ENCODE peak calls at places on chromosomes 3 and 15, in five cellular contexts. R, G, I, F and M are unnamed samples.

GRCh38 chr3:83515123-83515522 is 1443.7 kb upstream of the CADM2 start:
- DNase-seq in R (no peak), G (no peak), I (no peak), F (no peak), M (no peak)

GRCh38 chr3:195768414-195768813 is 43.3 kb downstream of the MUC4 start:
- DNase-seq in R (no peak), G (no peak), I (no peak), F (no peak), M (no peak)

GRCh38 chr3:195838714-195839113 is 27.0 kb upstream of the MUC4 start:
- DNase-seq in R (no peak), G (no peak), I (no peak), F (no peak), M (no peak)

GRCh38 chr3:39752751-39753150 is 56.7 kb upstream of the MYRIP start:
- DNase-seq in R (no peak), G (no peak), I (no peak), F (no peak), M (no peak)

GRCh38 chr15:84681822-84682221 is 23.8 kb upstream of the NMB start:
- DNase-seq in R (no peak), G (no peak), I (no peak), F (no peak), M (peak)

GRCh38 chr15:88989578-88989977 is 76.4 kb upstream of the MFGE8 start:
- DNase-seq in R (no peak), G (no peak), I (no peak), F (no peak), M (peak)

GRCh38 chr15:52080031-52080430 is 32.5 kb downstream of the BCL2L10 start:
- DNase-seq in R (no peak), G (no peak), I (no peak), F (no peak), M (no peak)

GRCh38 chr3:126321490-126321889 is 35.7 kb downstream of the KLF15 start:
- DNase-seq in R (no peak), G (no peak), I (no peak), F (no peak), M (no peak)

GRCh38 chr15:42595641-42596240 is 20.3 kb downstream of the STARD9 start:
- DNase-seq in R (no peak), G (no peak), I (no peak), F (no peak), M (peak)

GRCh38 chr3:64548200-64548889 is 139.5 kb downstream of the ADAMTS9 start:
- DNase-seq in R (no peak), G (no peak), I (no peak), F (no peak), M (peak)

GRCh38 chr3:189297957-189298356 is 126.2 kb downstream of the TPRG1 start:
- DNase-seq in R (no peak), G (no peak), I (no peak), F (no peak), M (no peak)

GRCh38 chr15:25243800-25244097 is 195.1 kb downstream of the UBE3A start:
- DNase-seq in R (no peak), G (no peak), I (no peak), F (no peak), M (no peak)

GRCh38 chr15:85379403-85380131 is 836 bp upstream of the AKAP13 start:
- DNase-seq in R (no peak), G (no peak), I (no peak), F (no peak), M (no peak)

GRCh38 chr15:63118854-63119253 is 2.8 kb upstream of the LACTB start:
- DNase-seq in R (no peak), G (no peak), I (peak), F (no peak), M (no peak)

GRCh38 chr3:125128861-125129501 is 73.2 kb upstream of the HEG1 start:
- DNase-seq in R (no peak), G (no peak), I (peak), F (peak), M (peak)

GRCh38 chr15:100786901-100787566 is 92.6 kb upstream of the ALDH1A3 start:
- DNase-seq in R (no peak), G (no peak), I (no peak), F (no peak), M (no peak)

GRCh38 chr3:115092220-115092791 is 54.8 kb downstream of the ZBTB20 start:
- DNase-seq in R (peak), G (peak), I (peak), F (peak), M (peak)

GRCh38 chr15:77633913-77634265 is 1.2 kb upstream of the LINGO1 start:
- DNase-seq in R (no peak), G (no peak), I (no peak), F (no peak), M (no peak)

GRCh38 chr3:102113421-102114041 is 264.2 kb downstream of the NFKBIZ start:
- DNase-seq in R (no peak), G (peak), I (no peak), F (peak), M (peak)

GRCh38 chr3:52456800-52457183 is 1.4 kb downstream of the NISCH start:
- DNase-seq in R (no peak), G (no peak), I (no peak), F (peak), M (no peak)

GRCh38 chr3:112561085-112561692 is 573 bp downstream of the ATG3 start:
- DNase-seq in R (peak), G (peak), I (peak), F (peak), M (peak)

GRCh38 chr3:16633948-16634347 is 28.7 kb upstream of the DAZL start:
- DNase-seq in R (peak), G (no peak), I (no peak), F (no peak), M (no peak)

GRCh38 chr3:184239710-184240109 is 9.1 kb downstream of the ALG3 start:
- DNase-seq in R (no peak), G (no peak), I (no peak), F (no peak), M (no peak)

GRCh38 chr3:38099518-38099917 is 37.4 kb downstream of the ACAA1 start:
- DNase-seq in R (no peak), G (no peak), I (no peak), F (no peak), M (no peak)

GRCh38 chr3:67044955-67045354 is 46.8 kb downstream of the KBTBD8 start:
- DNase-seq in R (no peak), G (no peak), I (no peak), F (no peak), M (no peak)

GRCh38 chr3:138070006-138070405 is 45.4 kb downstream of the DZIP1L start:
- DNase-seq in R (no peak), G (no peak), I (no peak), F (no peak), M (no peak)

GRCh38 chr3:32699429-32699828 is 14.4 kb downstream of the CNOT10 start:
- DNase-seq in R (no peak), G (no peak), I (no peak), F (peak), M (no peak)

GRCh38 chr15:62469874-62470688 is 305.0 kb upstream of the C2CD4B start:
- DNase-seq in R (no peak), G (no peak), I (peak), F (no peak), M (peak)

GRCh38 chr3:194259982-194260856 is 90.9 kb downstream of the CPN2 start:
- DNase-seq in R (no peak), G (no peak), I (no peak), F (peak), M (peak)

GRCh38 chr15:39920510-39921273 is 626 bp upstream of the GPR176 start:
- DNase-seq in R (peak), G (peak), I (peak), F (peak), M (peak)

GRCh38 chr3:17638351-17638750 is 104.1 kb downstream of the TBC1D5 start:
- DNase-seq in R (no peak), G (no peak), I (no peak), F (no peak), M (peak)

GRCh38 chr3:164903820-164904451 is 174.4 kb downstream of the SI start:
- DNase-seq in R (no peak), G (no peak), I (no peak), F (no peak), M (no peak)

GRCh38 chr3:98521897-98522537 is 685 bp downstream of the CLDND1 start:
- DNase-seq in R (no peak), G (peak), I (peak), F (peak), M (peak)

GRCh38 chr3:184592411-184593200 is 31.0 kb downstream of the EPHB3 start:
- DNase-seq in R (no peak), G (no peak), I (no peak), F (no peak), M (peak)

GRCh38 chr3:23019596-23020300 is 183.4 kb upstream of the UBE2E2 start:
- DNase-seq in R (no peak), G (no peak), I (no peak), F (no peak), M (no peak)

GRCh38 chr15:92820233-92821021 is 79.7 kb upstream of the CHD2 start:
- DNase-seq in R (no peak), G (peak), I (peak), F (peak), M (peak)
- TF ChIP-seq RFX5 in R (no peak), G (no peak), I (no peak), F (no peak), M (no peak)

GRCh38 chr3:128235207-128235933 is 82.1 kb downstream of the EEFSEC start:
- DNase-seq in R (no peak), G (no peak), I (no peak), F (no peak), M (peak)
- TF ChIP-seq RFX5 in R (no peak), G (no peak), I (no peak), F (no peak), M (no peak)

GRCh38 chr3:57130426-57131209 is 34.5 kb downstream of the IL17RD start:
- DNase-seq in R (no peak), G (no peak), I (no peak), F (no peak), M (no peak)
- TF ChIP-seq RFX5 in R (no peak), G (no peak), I (no peak), F (no peak), M (no peak)

DNA sequence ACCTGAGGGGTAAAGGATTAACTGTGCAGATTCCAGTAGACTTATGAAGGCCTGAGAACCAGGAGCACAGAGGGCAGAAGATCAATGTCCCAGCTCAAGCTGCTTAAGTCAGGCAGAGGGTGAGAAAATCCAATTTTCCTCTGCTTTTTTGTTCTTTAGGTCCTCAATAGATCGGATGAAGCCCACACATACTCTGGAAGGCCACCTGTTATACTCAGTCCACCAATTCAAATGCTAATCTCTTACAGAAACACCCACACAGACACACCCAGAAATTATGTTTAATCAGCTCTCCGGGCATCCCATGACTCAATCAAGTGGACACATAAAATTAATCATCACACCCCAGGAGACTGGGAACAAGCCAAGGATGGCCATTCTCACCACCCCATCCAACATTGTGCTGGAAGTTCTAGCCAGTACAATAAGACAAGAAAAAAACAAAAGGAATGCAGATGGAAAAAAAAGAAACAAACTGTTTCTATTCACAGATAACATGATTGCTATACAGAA is 67.9 kb upstream of the SLC24A5 start:
- DNase-seq in R (no peak), G (no peak), I (no peak), F (no peak), M (no peak)
- TF ChIP-seq RFX5 in R (no peak), G (no peak), I (no peak), F (no peak), M (no peak)

DNA sequence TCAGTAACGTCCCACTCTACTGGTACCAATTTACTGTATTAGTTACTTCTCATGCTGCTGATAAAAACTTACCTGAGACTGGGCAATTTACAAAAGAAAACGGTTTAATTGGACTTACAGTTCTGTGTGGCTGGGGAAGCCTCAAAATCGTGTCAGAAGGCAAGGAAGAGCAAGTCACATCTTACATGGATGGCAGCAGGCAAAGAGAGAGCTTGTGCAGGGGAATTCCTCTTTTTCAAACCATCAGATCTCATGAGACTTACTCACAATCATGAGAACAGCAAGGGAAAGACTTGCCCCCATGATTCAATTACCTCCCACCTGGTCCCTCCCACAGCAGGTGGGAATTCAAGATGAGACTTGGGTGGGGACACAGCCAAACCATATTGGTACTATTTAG is 908.2 kb upstream of the NR2F2 start:
- DNase-seq in R (no peak), G (no peak), I (no peak), F (no peak), M (no peak)
- TF ChIP-seq RFX5 in R (no peak), G (no peak), I (no peak), F (no peak), M (no peak)

DNA sequence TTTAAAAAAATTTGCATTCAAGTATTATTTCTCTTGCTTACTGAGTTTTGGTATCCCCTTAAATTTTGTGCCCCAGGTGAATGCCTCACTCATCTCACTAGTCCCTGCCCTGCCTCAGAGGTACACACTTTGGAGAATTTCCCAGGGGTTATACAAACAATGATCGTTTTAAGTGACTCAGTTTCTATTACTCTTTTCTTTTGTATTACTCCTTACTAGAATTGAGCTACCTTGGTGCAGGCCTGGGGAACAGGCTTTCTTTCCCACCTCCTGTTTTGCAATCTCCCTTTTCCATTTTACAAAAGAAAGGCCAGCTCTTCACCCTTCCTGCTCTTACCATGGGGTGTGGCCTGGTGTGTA is 12.0 kb downstream of the CLEC3B start:
- DNase-seq in R (no peak), G (no peak), I (no peak), F (no peak), M (no peak)
- TF ChIP-seq RFX5 in R (no peak), G (no peak), I (no peak), F (no peak), M (no peak)

GRCh38 chr15:57216288-57216687 is 160.0 kb upstream of the CGNL1 start:
- DNase-seq in R (no peak), G (no peak), I (no peak), F (peak), M (peak)
- TF ChIP-seq RFX5 in R (no peak), G (no peak), I (no peak), F (no peak), M (no peak)

DNA sequence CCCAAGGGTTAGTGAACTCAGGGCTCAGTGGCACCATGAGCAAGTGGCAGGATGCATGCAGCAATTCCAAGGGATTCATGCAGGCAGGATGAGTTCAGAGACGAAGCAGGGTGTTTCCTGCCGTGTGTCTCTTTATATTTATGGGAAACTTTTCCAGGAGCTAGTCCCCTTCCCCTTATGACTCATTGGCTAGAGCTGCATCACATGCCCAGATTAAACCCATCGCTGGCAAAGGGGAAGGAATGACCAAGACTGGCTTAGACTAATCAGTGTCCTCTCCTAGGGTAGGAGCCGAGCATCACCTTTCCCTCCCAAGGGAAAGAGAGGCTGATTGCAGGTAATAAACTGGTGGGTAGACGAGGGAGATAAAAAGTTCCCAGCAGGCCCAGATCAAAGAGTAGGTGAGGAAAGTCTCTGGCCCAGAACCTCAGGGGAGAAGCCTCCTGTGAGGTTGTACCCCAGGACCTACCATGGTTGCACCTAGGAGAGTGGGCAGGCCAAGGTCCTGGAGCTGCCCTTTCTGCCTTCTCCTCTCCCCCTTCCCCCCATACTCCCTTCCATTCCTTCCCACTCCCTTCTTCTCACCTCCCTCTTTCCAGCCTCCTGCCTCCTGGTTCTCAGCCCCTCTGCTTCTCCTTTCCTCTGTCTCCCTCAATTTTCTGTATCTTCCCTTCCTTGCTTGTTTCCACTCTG is 67.8 kb upstream of the ITGA11 start:
- DNase-seq in R (no peak), G (no peak), I (no peak), F (no peak), M (no peak)
- TF ChIP-seq RFX5 in R (no peak), G (no peak), I (no peak), F (no peak), M (no peak)

GRCh38 chr15:70024521-70024920 is 73.2 kb downstream of the TLE3 start:
- DNase-seq in R (no peak), G (no peak), I (no peak), F (no peak), M (no peak)

GRCh38 chr15:70023064-70023768 is 74.5 kb downstream of the TLE3 start:
- DNase-seq in R (peak), G (no peak), I (no peak), F (peak), M (peak)

GRCh38 chr15:70025413-70026296 is 72.1 kb downstream of the TLE3 start:
- DNase-seq in R (no peak), G (no peak), I (no peak), F (no peak), M (no peak)

GRCh38 chr15:70026991-70027390 is 70.7 kb downstream of the TLE3 start:
- DNase-seq in R (no peak), G (no peak), I (no peak), F (no peak), M (no peak)

DNA sequence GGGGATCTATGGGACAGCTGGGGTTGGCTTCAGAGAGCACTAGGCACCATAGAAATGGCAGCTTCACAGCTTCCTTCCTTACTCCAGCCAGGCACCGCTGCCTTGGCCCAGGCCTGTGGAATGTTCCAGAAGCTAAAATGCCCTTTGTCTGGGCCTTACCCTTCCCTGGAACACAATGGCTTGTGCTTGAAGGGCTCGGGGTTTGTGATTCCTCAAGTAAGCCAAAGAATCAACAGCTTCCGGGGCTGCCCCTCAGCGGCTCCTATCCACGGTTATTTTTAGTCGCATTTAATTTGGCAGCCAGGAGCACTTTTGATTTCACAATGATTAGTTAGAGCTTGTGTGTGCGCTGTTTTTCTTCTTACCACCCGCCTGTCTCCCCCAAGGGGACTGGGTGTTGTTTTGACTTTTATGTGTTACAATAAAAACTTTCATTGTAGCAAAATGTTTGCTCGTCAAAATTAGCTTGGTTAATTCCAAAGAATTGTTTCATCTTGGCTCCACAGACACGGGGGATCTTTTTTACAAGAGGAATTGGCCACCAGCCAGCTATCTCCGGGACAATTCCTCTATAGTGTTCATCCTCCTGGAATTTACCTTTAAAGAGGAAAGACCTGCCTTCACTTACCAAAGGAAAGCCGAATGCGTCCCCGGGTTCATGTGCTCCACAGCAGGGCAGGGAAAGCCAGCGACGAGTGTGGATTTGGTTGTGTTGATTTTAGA is 73.8 kb downstream of the TLE3 start:
- DNase-seq in R (no peak), G (no peak), I (no peak), F (no peak), M (peak)
- TF ChIP-seq RFX5 in R (no peak), G (no peak), I (no peak), F (no peak), M (no peak)